ENCODE peak calls at places on chromosomes 3 and 15, in ten cellular contexts. One of them, this sample, is unnamed.

GRCh38 chr3:10778492-10779292 is 37.3 kb upstream of the SLC6A11 start:
- DNase-seq in tibial artery: no peak
- DNase-seq in psoas muscle: no peak
- DNase-seq in ovary: no peak
- DNase-seq in IMR-90: no peak
- DNase-seq in coronary artery: peak
- DNase-seq in heart right ventricle: no peak
- DNase-seq in heart left ventricle: no peak
- DNase-seq in dorsolateral prefrontal cortex: no peak
- DNase-seq in CD8-positive, alpha-beta T cell: no peak
- DNase-seq in this sample: no peak

GRCh38 chr15:89747708-89748682 is 3.1 kb downstream of the MESP1 start:
- DNase-seq in heart right ventricle: no peak
- DNase-seq in CD8-positive, alpha-beta T cell: no peak
- DNase-seq in IMR-90: no peak
- DNase-seq in ovary: no peak
- DNase-seq in psoas muscle: no peak
- DNase-seq in dorsolateral prefrontal cortex: no peak
- DNase-seq in coronary artery: no peak
- DNase-seq in heart left ventricle: no peak
- DNase-seq in tibial artery: no peak
- DNase-seq in this sample: no peak

GRCh38 chr3:46464326-46465195 is at the start of gene LTF:
- DNase-seq in tibial artery: no peak
- DNase-seq in IMR-90: no peak
- DNase-seq in coronary artery: peak
- DNase-seq in ovary: no peak
- DNase-seq in dorsolateral prefrontal cortex: no peak
- DNase-seq in psoas muscle: no peak
- DNase-seq in heart right ventricle: no peak
- DNase-seq in CD8-positive, alpha-beta T cell: no peak
- DNase-seq in heart left ventricle: no peak
- DNase-seq in this sample: no peak

GRCh38 chr15:64045774-64046346 is 425 bp downstream of the DAPK2 start:
- DNase-seq in tibial artery: peak
- DNase-seq in ovary: peak
- DNase-seq in heart right ventricle: peak
- DNase-seq in dorsolateral prefrontal cortex: no peak
- DNase-seq in psoas muscle: peak
- DNase-seq in CD8-positive, alpha-beta T cell: no peak
- DNase-seq in coronary artery: no peak
- DNase-seq in IMR-90: no peak
- DNase-seq in heart left ventricle: peak
- DNase-seq in this sample: no peak

GRCh38 chr15:31275331-31276262 is 51.0 kb upstream of the KLF13 start:
- DNase-seq in IMR-90: no peak
- DNase-seq in ovary: no peak
- DNase-seq in tibial artery: peak
- DNase-seq in dorsolateral prefrontal cortex: peak
- DNase-seq in heart right ventricle: peak
- DNase-seq in psoas muscle: peak
- DNase-seq in CD8-positive, alpha-beta T cell: no peak
- DNase-seq in heart left ventricle: peak
- DNase-seq in coronary artery: peak
- DNase-seq in this sample: no peak

GRCh38 chr15:33040501-33040900 is 154.0 kb downstream of the FMN1 start:
- DNase-seq in heart left ventricle: no peak
- DNase-seq in dorsolateral prefrontal cortex: no peak
- DNase-seq in IMR-90: peak
- DNase-seq in ovary: no peak
- DNase-seq in heart right ventricle: no peak
- DNase-seq in CD8-positive, alpha-beta T cell: no peak
- DNase-seq in psoas muscle: no peak
- DNase-seq in tibial artery: no peak
- DNase-seq in coronary artery: no peak
- DNase-seq in this sample: no peak

GRCh38 chr15:86644319-86644718 is 564.6 kb downstream of the AGBL1 start:
- DNase-seq in tibial artery: no peak
- DNase-seq in coronary artery: no peak
- DNase-seq in IMR-90: no peak
- DNase-seq in heart left ventricle: no peak
- DNase-seq in dorsolateral prefrontal cortex: no peak
- DNase-seq in heart right ventricle: no peak
- DNase-seq in psoas muscle: no peak
- DNase-seq in CD8-positive, alpha-beta T cell: no peak
- DNase-seq in ovary: no peak
- DNase-seq in this sample: no peak

GRCh38 chr3:102301155-102301554 is 133.7 kb upstream of the ZPLD1 start:
- DNase-seq in heart left ventricle: no peak
- DNase-seq in dorsolateral prefrontal cortex: no peak
- DNase-seq in tibial artery: no peak
- DNase-seq in ovary: no peak
- DNase-seq in coronary artery: no peak
- DNase-seq in CD8-positive, alpha-beta T cell: no peak
- DNase-seq in psoas muscle: no peak
- DNase-seq in IMR-90: no peak
- DNase-seq in heart right ventricle: no peak
- DNase-seq in this sample: no peak

GRCh38 chr3:71430941-71431552 is 152.5 kb downstream of the FOXP1 start:
- DNase-seq in psoas muscle: no peak
- DNase-seq in coronary artery: no peak
- DNase-seq in dorsolateral prefrontal cortex: no peak
- DNase-seq in tibial artery: no peak
- DNase-seq in IMR-90: no peak
- DNase-seq in ovary: no peak
- DNase-seq in CD8-positive, alpha-beta T cell: no peak
- DNase-seq in heart right ventricle: no peak
- DNase-seq in heart left ventricle: no peak
- DNase-seq in this sample: no peak

GRCh38 chr3:121995190-121996137 is 26.6 kb downstream of the ILDR1 start:
- DNase-seq in ovary: no peak
- DNase-seq in heart left ventricle: peak
- DNase-seq in dorsolateral prefrontal cortex: peak
- DNase-seq in IMR-90: peak
- DNase-seq in psoas muscle: peak
- DNase-seq in CD8-positive, alpha-beta T cell: no peak
- DNase-seq in heart right ventricle: peak
- DNase-seq in tibial artery: peak
- DNase-seq in coronary artery: no peak
- DNase-seq in this sample: peak

GRCh38 chr3:107629556-107629955 is 106.8 kb downstream of the BBX start:
- DNase-seq in CD8-positive, alpha-beta T cell: no peak
- DNase-seq in psoas muscle: no peak
- DNase-seq in heart right ventricle: no peak
- DNase-seq in IMR-90: peak
- DNase-seq in coronary artery: no peak
- DNase-seq in dorsolateral prefrontal cortex: no peak
- DNase-seq in ovary: no peak
- DNase-seq in heart left ventricle: no peak
- DNase-seq in tibial artery: no peak
- DNase-seq in this sample: peak

GRCh38 chr3:107633327-107634141 is 110.8 kb downstream of the BBX start:
- DNase-seq in ovary: no peak
- DNase-seq in IMR-90: no peak
- DNase-seq in dorsolateral prefrontal cortex: no peak
- DNase-seq in heart right ventricle: no peak
- DNase-seq in psoas muscle: no peak
- DNase-seq in heart left ventricle: no peak
- DNase-seq in coronary artery: no peak
- DNase-seq in tibial artery: no peak
- DNase-seq in CD8-positive, alpha-beta T cell: no peak
- DNase-seq in this sample: no peak

GRCh38 chr3:107630779-107631178 is 108.0 kb downstream of the BBX start:
- DNase-seq in CD8-positive, alpha-beta T cell: no peak
- DNase-seq in IMR-90: no peak
- DNase-seq in dorsolateral prefrontal cortex: no peak
- DNase-seq in psoas muscle: no peak
- DNase-seq in heart right ventricle: no peak
- DNase-seq in tibial artery: no peak
- DNase-seq in coronary artery: no peak
- DNase-seq in heart left ventricle: no peak
- DNase-seq in ovary: no peak
- DNase-seq in this sample: peak

GRCh38 chr3:107632576-107632975 is 109.8 kb downstream of the BBX start:
- DNase-seq in CD8-positive, alpha-beta T cell: no peak
- DNase-seq in ovary: no peak
- DNase-seq in heart left ventricle: no peak
- DNase-seq in tibial artery: no peak
- DNase-seq in IMR-90: no peak
- DNase-seq in psoas muscle: no peak
- DNase-seq in coronary artery: no peak
- DNase-seq in heart right ventricle: no peak
- DNase-seq in dorsolateral prefrontal cortex: no peak
- DNase-seq in this sample: no peak

GRCh38 chr3:107627962-107628542 is 105.3 kb downstream of the BBX start:
- DNase-seq in CD8-positive, alpha-beta T cell: no peak
- DNase-seq in dorsolateral prefrontal cortex: no peak
- DNase-seq in coronary artery: no peak
- DNase-seq in heart right ventricle: no peak
- DNase-seq in IMR-90: no peak
- DNase-seq in heart left ventricle: no peak
- DNase-seq in psoas muscle: no peak
- DNase-seq in tibial artery: no peak
- DNase-seq in ovary: no peak
- DNase-seq in this sample: peak
- TF ChIP-seq CTCF in CD8-positive, alpha-beta T cell: no peak
- TF ChIP-seq CTCF in dorsolateral prefrontal cortex: no peak
- TF ChIP-seq CTCF in coronary artery: no peak
- TF ChIP-seq CTCF in heart right ventricle: no peak
- TF ChIP-seq CTCF in IMR-90: peak
- TF ChIP-seq CTCF in heart left ventricle: no peak
- TF ChIP-seq CTCF in psoas muscle: no peak
- TF ChIP-seq CTCF in tibial artery: no peak
- TF ChIP-seq CTCF in ovary: no peak
- TF ChIP-seq CTCF in this sample: peak

GRCh38 chr3:188060436-188060835 is 93.5 kb upstream of the LPP start:
- DNase-seq in dorsolateral prefrontal cortex: no peak
- DNase-seq in psoas muscle: no peak
- DNase-seq in IMR-90: no peak
- DNase-seq in heart right ventricle: no peak
- DNase-seq in ovary: no peak
- DNase-seq in tibial artery: no peak
- DNase-seq in coronary artery: no peak
- DNase-seq in CD8-positive, alpha-beta T cell: no peak
- DNase-seq in heart left ventricle: no peak
- DNase-seq in this sample: no peak
- H3K4me3 ChIP-seq in dorsolateral prefrontal cortex: no peak
- H3K4me3 ChIP-seq in psoas muscle: no peak
- H3K4me3 ChIP-seq in IMR-90: no peak
- H3K4me3 ChIP-seq in heart right ventricle: no peak
- H3K4me3 ChIP-seq in ovary: no peak
- H3K4me3 ChIP-seq in tibial artery: no peak
- H3K4me3 ChIP-seq in coronary artery: no peak
- H3K4me3 ChIP-seq in CD8-positive, alpha-beta T cell: no peak
- H3K4me3 ChIP-seq in heart left ventricle: no peak
- H3K4me3 ChIP-seq in this sample: no peak

DNA sequence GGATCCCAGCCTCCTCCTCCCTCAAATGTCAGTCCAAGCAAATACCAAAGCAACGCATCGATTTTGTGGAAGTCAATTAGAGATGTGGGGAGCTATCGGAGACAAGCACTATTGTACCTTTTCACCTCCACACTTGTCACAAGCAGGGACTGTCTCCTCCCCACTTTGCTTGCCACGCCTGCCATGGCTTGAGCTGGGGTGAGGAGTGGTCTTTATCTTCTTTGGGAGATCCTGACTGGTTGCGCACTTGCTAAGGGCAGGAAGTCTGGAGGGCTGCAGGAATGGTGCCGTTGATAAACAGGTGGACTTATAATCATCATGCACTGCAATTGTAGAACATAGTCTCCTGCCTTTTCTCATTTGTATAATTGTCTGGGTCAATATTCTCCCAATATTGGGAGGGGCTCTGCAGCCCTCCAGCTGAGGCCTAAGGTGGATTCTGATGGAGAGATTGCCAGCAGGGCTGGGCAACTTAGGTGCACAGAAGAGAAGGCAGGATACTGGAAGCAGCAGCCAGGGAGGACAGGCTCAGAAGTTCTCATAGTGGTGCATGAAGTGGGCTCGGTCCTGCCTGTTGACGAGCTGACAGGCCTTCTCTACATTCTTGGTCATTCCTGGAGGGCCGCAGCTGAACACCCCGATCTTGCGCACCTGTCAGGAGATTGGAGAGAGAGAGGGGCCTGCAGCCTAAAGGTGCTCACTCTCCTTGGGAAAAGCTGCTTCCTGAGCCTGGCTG is 20.2 kb downstream of the DUOX2 start:
- DNase-seq in IMR-90: no peak
- DNase-seq in heart left ventricle: no peak
- DNase-seq in heart right ventricle: no peak
- DNase-seq in CD8-positive, alpha-beta T cell: no peak
- DNase-seq in psoas muscle: no peak
- DNase-seq in dorsolateral prefrontal cortex: no peak
- DNase-seq in coronary artery: no peak
- DNase-seq in tibial artery: peak
- DNase-seq in ovary: no peak
- DNase-seq in this sample: no peak
- TF ChIP-seq CTCF in IMR-90: no peak
- TF ChIP-seq CTCF in heart left ventricle: no peak
- TF ChIP-seq CTCF in heart right ventricle: no peak
- TF ChIP-seq CTCF in CD8-positive, alpha-beta T cell: no peak
- TF ChIP-seq CTCF in psoas muscle: no peak
- TF ChIP-seq CTCF in dorsolateral prefrontal cortex: no peak
- TF ChIP-seq CTCF in coronary artery: no peak
- TF ChIP-seq CTCF in tibial artery: no peak
- TF ChIP-seq CTCF in ovary: no peak
- TF ChIP-seq CTCF in this sample: no peak

GRCh38 chr15:90953947-90954711 is 555 bp upstream of the RCCD1 start:
- DNase-seq in coronary artery: no peak
- DNase-seq in heart left ventricle: no peak
- DNase-seq in IMR-90: no peak
- DNase-seq in ovary: no peak
- DNase-seq in tibial artery: no peak
- DNase-seq in psoas muscle: no peak
- DNase-seq in dorsolateral prefrontal cortex: no peak
- DNase-seq in heart right ventricle: no peak
- DNase-seq in CD8-positive, alpha-beta T cell: no peak
- DNase-seq in this sample: no peak
- H3K4me3 ChIP-seq in coronary artery: peak
- H3K4me3 ChIP-seq in heart left ventricle: no peak
- H3K4me3 ChIP-seq in IMR-90: no peak
- H3K4me3 ChIP-seq in ovary: peak
- H3K4me3 ChIP-seq in tibial artery: peak
- H3K4me3 ChIP-seq in psoas muscle: peak
- H3K4me3 ChIP-seq in dorsolateral prefrontal cortex: peak
- H3K4me3 ChIP-seq in heart right ventricle: peak
- H3K4me3 ChIP-seq in CD8-positive, alpha-beta T cell: peak
- H3K4me3 ChIP-seq in this sample: peak

This sample was measured in fibroblast of mammary gland.